ENCODE peak calls at places on chromosomes 13 and 19, in six cellular contexts. Q, Y, Z, T, I and W are unnamed samples.

GRCh38 chr19:46181386-46181774 is 33.3 kb downstream of the IGFL2 start:
- DNase-seq in Q (no peak), Y (no peak), Z (peak; percentile 28), T (no peak), I (no peak), W (peak; percentile 47)

GRCh38 chr19:38617283-38617763 is 430 bp downstream of the MAP4K1 start:
- DNase-seq in Q (no peak), Y (no peak), Z (no peak), T (no peak), I (no peak), W (no peak)

GRCh38 chr19:36489920-36490415 is 607 bp upstream of the ZNF566 start:
- DNase-seq in Q (peak; percentile 81), Y (no peak), Z (peak; percentile 95), T (peak; percentile 66), I (peak; percentile 74), W (peak; percentile 97)

GRCh38 chr13:80547885-80548284 is 207.0 kb upstream of the SPRY2 start:
- DNase-seq in Q (no peak), Y (no peak), Z (no peak), T (no peak), I (no peak), W (peak; percentile 34)

GRCh38 chr19:11541238-11541637 is 2.6 kb downstream of the CNN1 start:
- DNase-seq in Q (no peak), Y (no peak), Z (no peak), T (no peak), I (no peak), W (no peak)

GRCh38 chr19:6528544-6529121 is 2.2 kb upstream of the TNFSF9 start:
- DNase-seq in Q (peak; percentile 81), Y (peak; percentile 51), Z (no peak), T (peak; percentile 70), I (no peak), W (peak; percentile 46)

GRCh38 chr19:15464394-15465385 is at the start of gene RASAL3:
- DNase-seq in Q (peak; percentile 57), Y (no peak), Z (no peak), T (no peak), I (no peak), W (peak; percentile 43)

GRCh38 chr13:109844396-109844795 is 58.0 kb upstream of the IRS2 start:
- DNase-seq in Q (no peak), Y (no peak), Z (peak; percentile 73), T (no peak), I (peak; percentile 67), W (peak; percentile 28)

GRCh38 chr13:90375851-90376250 is 971.6 kb upstream of the MIR17HG start:
- DNase-seq in Q (no peak), Y (no peak), Z (no peak), T (no peak), I (no peak), W (peak; percentile 5)

GRCh38 chr19:28039677-28040381 is 1173.1 kb downstream of the UQCRFS1 start:
- DNase-seq in Q (no peak), Y (no peak), Z (no peak), T (no peak), I (peak; percentile 72), W (no peak)

GRCh38 chr13:112877066-112877465 is 91.9 kb upstream of the MCF2L start:
- DNase-seq in Q (peak; percentile 26), Y (no peak), Z (no peak), T (no peak), I (no peak), W (no peak)

GRCh38 chr13:113770441-113770840 is 11.4 kb downstream of the TMEM255B start:
- DNase-seq in Q (no peak), Y (no peak), Z (no peak), T (no peak), I (no peak), W (no peak)

GRCh38 chr13:44989071-44989889 is at the start of the genes GPALPP1 and NUFIP1:
- DNase-seq in Q (peak; percentile 97), Y (peak; percentile 93), Z (peak; percentile 95), T (peak; percentile 94), I (peak; percentile 91), W (peak; percentile 95)

GRCh38 chr13:62524498-62524897 is 1108.8 kb upstream of the PCDH20 start:
- DNase-seq in Q (no peak), Y (no peak), Z (no peak), T (no peak), I (no peak), W (no peak)

GRCh38 chr13:90696254-90696653 is 651.2 kb upstream of the MIR17HG start:
- DNase-seq in Q (no peak), Y (no peak), Z (peak; percentile 7), T (no peak), I (no peak), W (peak; percentile 37)

GRCh38 chr13:89227356-89227755 is 1556.2 kb downstream of the SLITRK5 start:
- DNase-seq in Q (no peak), Y (no peak), Z (no peak), T (no peak), I (no peak), W (no peak)

GRCh38 chr13:48580185-48580803 is 47.4 kb upstream of the RCBTB2 start:
- DNase-seq in Q (peak; percentile 69), Y (peak; percentile 86), Z (peak; percentile 56), T (peak; percentile 84), I (peak; percentile 77), W (peak; percentile 80)

GRCh38 chr13:96091932-96092253 is 2.0 kb downstream of the HS6ST3 start:
- DNase-seq in Q (no peak), Y (no peak), Z (no peak), T (no peak), I (no peak), W (no peak)

GRCh38 chr13:30520571-30520970 is 54.8 kb upstream of the HMGB1 start:
- DNase-seq in Q (no peak), Y (no peak), Z (peak; percentile 85), T (no peak), I (no peak), W (peak; percentile 65)

GRCh38 chr13:44651209-44651608 is 75.1 kb upstream of the TSC22D1 start:
- DNase-seq in Q (no peak), Y (no peak), Z (no peak), T (no peak), I (no peak), W (no peak)

GRCh38 chr19:48552406-48553322 is 692 bp downstream of the SULT2B1 start:
- DNase-seq in Q (no peak), Y (no peak), Z (no peak), T (no peak), I (no peak), W (no peak)

GRCh38 chr13:67769063-67769986 is 539.2 kb upstream of the PCDH9 start:
- DNase-seq in Q (no peak), Y (no peak), Z (no peak), T (no peak), I (no peak), W (no peak)
- H3K4me3 ChIP-seq in Q (no peak overlapping the region), Y (no peak overlapping the region), Z (no peak overlapping the region), T (no peak overlapping the region), I (no peak overlapping the region), W (no peak overlapping the region)

GRCh38 chr13:54879036-54879435 is 1850.4 kb downstream of the OLFM4 start:
- DNase-seq in Q (no peak), Y (no peak), Z (no peak), T (no peak), I (no peak), W (no peak)
- TF ChIP-seq CTCF in Q (no peak), Y (no peak), Z (no peak), T (no peak), I (no peak), W (no peak)

DNA sequence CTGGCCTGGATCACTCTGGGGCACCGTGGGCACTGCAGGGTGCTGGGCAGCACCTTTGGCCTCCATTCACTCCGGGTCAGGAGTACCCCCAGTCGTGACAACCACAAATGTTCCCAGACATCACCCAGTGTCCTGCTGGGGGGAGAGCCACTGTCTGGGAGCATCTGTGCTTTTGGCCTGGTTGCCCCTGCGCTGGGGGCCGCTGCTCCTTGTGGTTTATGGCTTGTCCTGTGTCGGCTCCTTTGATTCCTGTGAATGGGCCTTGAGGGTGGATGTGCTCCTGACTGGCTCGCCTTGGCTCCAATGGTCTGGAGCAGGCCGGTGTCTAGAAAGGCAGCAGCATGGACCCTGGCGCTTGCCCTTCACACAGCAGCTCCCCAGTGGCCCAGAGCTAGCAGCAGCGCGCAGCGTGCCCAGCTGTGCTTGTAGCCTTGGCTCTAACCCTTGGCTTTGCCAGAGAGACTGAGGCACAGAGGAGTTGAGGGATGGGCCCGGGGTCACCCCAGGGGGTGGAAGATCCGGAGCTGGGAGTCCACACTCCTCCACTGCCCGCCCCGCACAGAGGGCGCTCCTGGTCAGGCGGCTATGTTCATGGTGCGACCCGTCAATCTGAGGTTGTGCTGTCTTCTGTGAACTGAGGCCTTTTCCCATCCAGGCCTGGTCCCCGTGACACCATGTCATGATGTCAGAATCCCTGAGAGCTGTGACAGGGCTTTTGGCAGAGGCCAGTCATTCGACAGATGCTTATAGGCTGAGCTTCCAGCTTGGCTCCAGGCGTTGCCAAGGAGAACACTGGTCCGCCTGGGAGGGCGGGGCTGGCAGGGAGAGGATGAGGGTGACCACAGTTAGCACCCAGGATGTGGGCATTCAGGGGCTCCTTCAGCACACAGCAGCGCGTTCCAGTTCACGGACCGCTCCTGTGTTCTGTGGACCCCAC is 4.1 kb downstream of the DAZAP1 start:
- DNase-seq in Q (peak; percentile 90), Y (no peak), Z (peak; percentile 54), T (peak; percentile 35), I (peak; percentile 64), W (peak; percentile 56)
- H3K4me3 ChIP-seq in Q (peak overlapping the region; percentile 97), Y (no peak overlapping the region), Z (no peak overlapping the region), T (no peak overlapping the region), I (no peak overlapping the region), W (peak overlapping the region; percentile 17)

GRCh38 chr19:4120933-4121612 is 2.8 kb downstream of the MAP2K2 start:
- DNase-seq in Q (no peak), Y (no peak), Z (no peak), T (no peak), I (no peak), W (no peak)

GRCh38 chr19:4124638-4125037 is 716 bp upstream of the MAP2K2 start:
- DNase-seq in Q (no peak), Y (no peak), Z (no peak), T (no peak), I (no peak), W (no peak)

GRCh38 chr19:4121815-4122214 is 2.1 kb downstream of the MAP2K2 start:
- DNase-seq in Q (no peak), Y (no peak), Z (no peak), T (no peak), I (no peak), W (no peak)

GRCh38 chr19:4122480-4122879 is 1.4 kb downstream of the MAP2K2 start:
- DNase-seq in Q (no peak), Y (no peak), Z (no peak), T (no peak), I (no peak), W (no peak)

DNA sequence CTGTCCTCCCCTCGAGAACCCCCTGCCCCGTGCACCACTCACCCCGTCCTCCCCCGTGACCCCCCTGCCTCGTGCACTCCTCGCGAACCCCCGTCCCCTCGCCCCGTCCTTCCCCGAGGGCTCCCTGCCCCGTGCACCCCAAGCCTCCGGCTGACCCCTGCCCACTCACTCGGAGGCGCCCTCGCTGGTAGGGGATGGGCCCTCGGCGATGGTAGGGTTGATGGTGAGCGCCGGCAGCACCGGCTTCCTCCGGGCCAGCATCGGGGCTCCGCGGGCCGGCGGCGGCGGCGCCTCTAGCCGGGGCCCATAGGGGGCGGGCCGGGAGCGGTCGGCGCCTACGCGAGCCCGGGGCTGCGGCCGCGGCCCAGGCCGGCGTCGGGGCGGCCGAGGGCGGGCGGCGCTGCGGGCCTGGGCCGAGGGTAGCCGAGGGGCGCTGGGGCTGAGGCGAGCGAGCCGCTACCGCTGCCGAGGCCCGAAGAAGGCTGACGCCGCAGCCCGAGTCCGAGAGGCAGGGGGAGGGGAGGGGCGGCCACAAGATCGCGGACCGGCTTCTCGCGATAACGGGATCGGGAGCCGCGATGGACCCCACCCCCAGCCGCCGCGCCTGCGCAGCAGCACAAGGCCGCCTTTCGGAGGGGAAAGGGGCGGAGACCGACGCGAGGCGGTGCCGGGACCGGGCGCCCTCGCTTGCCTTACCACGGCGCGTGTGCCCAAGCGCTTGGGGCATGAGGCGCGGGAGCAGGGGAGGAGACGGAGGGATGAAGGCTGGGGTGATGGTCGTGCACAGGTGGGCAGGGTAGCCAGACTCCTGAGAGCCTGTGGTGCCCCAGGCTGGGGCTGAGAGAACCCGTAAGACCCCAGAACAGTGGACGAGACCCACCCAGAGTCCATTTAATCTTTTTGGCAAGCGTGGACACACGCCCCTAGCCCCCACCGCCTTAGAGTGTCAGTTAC is at the start of gene MAP2K2:
- DNase-seq in Q (peak; percentile 98), Y (peak; percentile 89), Z (peak; percentile 84), T (peak; percentile 87), I (peak; percentile 96), W (peak; percentile 89)
- TF ChIP-seq CTCF in Q (no peak), Y (no peak), Z (peak; percentile 15), T (no peak), I (peak; percentile 28), W (no peak)